ENCODE peak calls at places on chromosome 11, in ten cellular contexts. One of them, this sample, is unnamed.

GRCh38 chr11:46669606-46670243 is 30.7 kb downstream of the ARHGAP1 start:
- DNase-seq in HEK293T: no peak
- DNase-seq in H4: no peak
- DNase-seq in GM13977: no peak
- DNase-seq in activated T-cell treated with anti-CD3 and anti-CD28 coated beads, Interleukin-2, amount 50 U/mL, for 48 hours: no peak
- DNase-seq in stimulated activated CD4-positive, alpha-beta T cell treated with anti-CD3 and anti-CD28 coated beads, Interleukin-2, amount 100 ng/mL, for 24 hours: no peak
- DNase-seq in occipital lobe: no peak
- DNase-seq in stimulated activated CD8-positive, alpha-beta memory T cell treated with anti-CD3 and anti-CD28 coated beads, Interleukin-2, amount 100 ng/mL, for 48 hours: no peak
- DNase-seq in thoracic aorta: no peak
- DNase-seq in GDM1: no peak
- DNase-seq in this sample: peak; percentile 34

GRCh38 chr11:60870733-60871377 is 3.5 kb downstream of the ZP1 start:
- DNase-seq in thoracic aorta: no peak
- DNase-seq in activated T-cell treated with anti-CD3 and anti-CD28 coated beads, Interleukin-2, amount 50 U/mL, for 48 hours: no peak
- DNase-seq in GM13977: no peak
- DNase-seq in HEK293T: no peak
- DNase-seq in stimulated activated CD8-positive, alpha-beta memory T cell treated with anti-CD3 and anti-CD28 coated beads, Interleukin-2, amount 100 ng/mL, for 48 hours: no peak
- DNase-seq in GDM1: no peak
- DNase-seq in stimulated activated CD4-positive, alpha-beta T cell treated with anti-CD3 and anti-CD28 coated beads, Interleukin-2, amount 100 ng/mL, for 24 hours: peak; percentile 12
- DNase-seq in H4: no peak
- DNase-seq in occipital lobe: no peak
- DNase-seq in this sample: no peak

GRCh38 chr11:88196393-88196792 is 21.1 kb upstream of the RAB38 start:
- DNase-seq in stimulated activated CD8-positive, alpha-beta memory T cell treated with anti-CD3 and anti-CD28 coated beads, Interleukin-2, amount 100 ng/mL, for 48 hours: no peak
- DNase-seq in H4: no peak
- DNase-seq in occipital lobe: no peak
- DNase-seq in GM13977: no peak
- DNase-seq in thoracic aorta: no peak
- DNase-seq in activated T-cell treated with anti-CD3 and anti-CD28 coated beads, Interleukin-2, amount 50 U/mL, for 48 hours: no peak
- DNase-seq in GDM1: no peak
- DNase-seq in HEK293T: no peak
- DNase-seq in stimulated activated CD4-positive, alpha-beta T cell treated with anti-CD3 and anti-CD28 coated beads, Interleukin-2, amount 100 ng/mL, for 24 hours: no peak
- DNase-seq in this sample: no peak

GRCh38 chr11:73321342-73322110 is 13.4 kb downstream of the ARHGEF17 start:
- DNase-seq in stimulated activated CD4-positive, alpha-beta T cell treated with anti-CD3 and anti-CD28 coated beads, Interleukin-2, amount 100 ng/mL, for 24 hours: no peak
- DNase-seq in occipital lobe: no peak
- DNase-seq in activated T-cell treated with anti-CD3 and anti-CD28 coated beads, Interleukin-2, amount 50 U/mL, for 48 hours: no peak
- DNase-seq in GM13977: no peak
- DNase-seq in HEK293T: no peak
- DNase-seq in GDM1: peak; percentile 51
- DNase-seq in thoracic aorta: no peak
- DNase-seq in stimulated activated CD8-positive, alpha-beta memory T cell treated with anti-CD3 and anti-CD28 coated beads, Interleukin-2, amount 100 ng/mL, for 48 hours: no peak
- DNase-seq in H4: peak; percentile 69
- DNase-seq in this sample: no peak

GRCh38 chr11:133835258-133836075 is 9.8 kb downstream of the SPATA19 start:
- DNase-seq in activated T-cell treated with anti-CD3 and anti-CD28 coated beads, Interleukin-2, amount 50 U/mL, for 48 hours: peak; percentile 49
- DNase-seq in occipital lobe: peak; percentile 52
- DNase-seq in H4: peak; percentile 67
- DNase-seq in HEK293T: peak; percentile 71
- DNase-seq in GM13977: peak; percentile 79
- DNase-seq in stimulated activated CD4-positive, alpha-beta T cell treated with anti-CD3 and anti-CD28 coated beads, Interleukin-2, amount 100 ng/mL, for 24 hours: peak; percentile 38
- DNase-seq in thoracic aorta: no peak
- DNase-seq in stimulated activated CD8-positive, alpha-beta memory T cell treated with anti-CD3 and anti-CD28 coated beads, Interleukin-2, amount 100 ng/mL, for 48 hours: peak; percentile 39
- DNase-seq in GDM1: peak; percentile 42
- DNase-seq in this sample: peak; percentile 31

GRCh38 chr11:70434813-70435300 is 36.5 kb downstream of the CTTN start:
- DNase-seq in GDM1: no peak
- DNase-seq in activated T-cell treated with anti-CD3 and anti-CD28 coated beads, Interleukin-2, amount 50 U/mL, for 48 hours: no peak
- DNase-seq in HEK293T: no peak
- DNase-seq in occipital lobe: no peak
- DNase-seq in H4: no peak
- DNase-seq in GM13977: no peak
- DNase-seq in thoracic aorta: no peak
- DNase-seq in stimulated activated CD4-positive, alpha-beta T cell treated with anti-CD3 and anti-CD28 coated beads, Interleukin-2, amount 100 ng/mL, for 24 hours: no peak
- DNase-seq in stimulated activated CD8-positive, alpha-beta memory T cell treated with anti-CD3 and anti-CD28 coated beads, Interleukin-2, amount 100 ng/mL, for 48 hours: no peak
- DNase-seq in this sample: no peak

GRCh38 chr11:117722074-117722473 is 74.9 kb downstream of the DSCAML1 start:
- DNase-seq in stimulated activated CD8-positive, alpha-beta memory T cell treated with anti-CD3 and anti-CD28 coated beads, Interleukin-2, amount 100 ng/mL, for 48 hours: no peak
- DNase-seq in H4: no peak
- DNase-seq in thoracic aorta: no peak
- DNase-seq in GDM1: no peak
- DNase-seq in stimulated activated CD4-positive, alpha-beta T cell treated with anti-CD3 and anti-CD28 coated beads, Interleukin-2, amount 100 ng/mL, for 24 hours: no peak
- DNase-seq in activated T-cell treated with anti-CD3 and anti-CD28 coated beads, Interleukin-2, amount 50 U/mL, for 48 hours: no peak
- DNase-seq in GM13977: no peak
- DNase-seq in HEK293T: no peak
- DNase-seq in occipital lobe: no peak
- DNase-seq in this sample: no peak

GRCh38 chr11:8717876-8718753 is 35.5 kb downstream of the RPL27A start:
- DNase-seq in activated T-cell treated with anti-CD3 and anti-CD28 coated beads, Interleukin-2, amount 50 U/mL, for 48 hours: no peak
- DNase-seq in GDM1: no peak
- DNase-seq in stimulated activated CD4-positive, alpha-beta T cell treated with anti-CD3 and anti-CD28 coated beads, Interleukin-2, amount 100 ng/mL, for 24 hours: no peak
- DNase-seq in occipital lobe: no peak
- DNase-seq in H4: peak; percentile 98
- DNase-seq in GM13977: no peak
- DNase-seq in stimulated activated CD8-positive, alpha-beta memory T cell treated with anti-CD3 and anti-CD28 coated beads, Interleukin-2, amount 100 ng/mL, for 48 hours: no peak
- DNase-seq in HEK293T: no peak
- DNase-seq in thoracic aorta: no peak
- DNase-seq in this sample: no peak

GRCh38 chr11:79055866-79056632 is 384.8 kb downstream of the TENM4 start:
- DNase-seq in occipital lobe: no peak
- DNase-seq in activated T-cell treated with anti-CD3 and anti-CD28 coated beads, Interleukin-2, amount 50 U/mL, for 48 hours: no peak
- DNase-seq in GDM1: no peak
- DNase-seq in GM13977: no peak
- DNase-seq in HEK293T: no peak
- DNase-seq in thoracic aorta: no peak
- DNase-seq in H4: peak; percentile 22
- DNase-seq in stimulated activated CD8-positive, alpha-beta memory T cell treated with anti-CD3 and anti-CD28 coated beads, Interleukin-2, amount 100 ng/mL, for 48 hours: no peak
- DNase-seq in stimulated activated CD4-positive, alpha-beta T cell treated with anti-CD3 and anti-CD28 coated beads, Interleukin-2, amount 100 ng/mL, for 24 hours: no peak
- DNase-seq in this sample: no peak

GRCh38 chr11:10356161-10356560 is 51.3 kb downstream of the ADM start:
- DNase-seq in GDM1: no peak
- DNase-seq in thoracic aorta: no peak
- DNase-seq in GM13977: no peak
- DNase-seq in occipital lobe: no peak
- DNase-seq in stimulated activated CD4-positive, alpha-beta T cell treated with anti-CD3 and anti-CD28 coated beads, Interleukin-2, amount 100 ng/mL, for 24 hours: no peak
- DNase-seq in stimulated activated CD8-positive, alpha-beta memory T cell treated with anti-CD3 and anti-CD28 coated beads, Interleukin-2, amount 100 ng/mL, for 48 hours: no peak
- DNase-seq in HEK293T: no peak
- DNase-seq in H4: no peak
- DNase-seq in activated T-cell treated with anti-CD3 and anti-CD28 coated beads, Interleukin-2, amount 50 U/mL, for 48 hours: no peak
- DNase-seq in this sample: no peak

GRCh38 chr11:73851046-73851764 is 25.4 kb downstream of the COA4 start:
- DNase-seq in activated T-cell treated with anti-CD3 and anti-CD28 coated beads, Interleukin-2, amount 50 U/mL, for 48 hours: no peak
- DNase-seq in occipital lobe: no peak
- DNase-seq in thoracic aorta: no peak
- DNase-seq in GDM1: peak; percentile 41
- DNase-seq in stimulated activated CD8-positive, alpha-beta memory T cell treated with anti-CD3 and anti-CD28 coated beads, Interleukin-2, amount 100 ng/mL, for 48 hours: no peak
- DNase-seq in H4: no peak
- DNase-seq in HEK293T: no peak
- DNase-seq in stimulated activated CD4-positive, alpha-beta T cell treated with anti-CD3 and anti-CD28 coated beads, Interleukin-2, amount 100 ng/mL, for 24 hours: no peak
- DNase-seq in GM13977: no peak
- DNase-seq in this sample: peak; percentile 40

GRCh38 chr11:117314840-117315239 is 1.2 kb downstream of the BACE1 start:
- DNase-seq in H4: no peak
- DNase-seq in GM13977: no peak
- DNase-seq in HEK293T: no peak
- DNase-seq in activated T-cell treated with anti-CD3 and anti-CD28 coated beads, Interleukin-2, amount 50 U/mL, for 48 hours: no peak
- DNase-seq in stimulated activated CD8-positive, alpha-beta memory T cell treated with anti-CD3 and anti-CD28 coated beads, Interleukin-2, amount 100 ng/mL, for 48 hours: no peak
- DNase-seq in occipital lobe: no peak
- DNase-seq in stimulated activated CD4-positive, alpha-beta T cell treated with anti-CD3 and anti-CD28 coated beads, Interleukin-2, amount 100 ng/mL, for 24 hours: no peak
- DNase-seq in GDM1: no peak
- DNase-seq in thoracic aorta: no peak
- DNase-seq in this sample: no peak

GRCh38 chr11:85844439-85845051 is 10.6 kb upstream of the CCDC83 start:
- DNase-seq in stimulated activated CD8-positive, alpha-beta memory T cell treated with anti-CD3 and anti-CD28 coated beads, Interleukin-2, amount 100 ng/mL, for 48 hours: no peak
- DNase-seq in GDM1: no peak
- DNase-seq in occipital lobe: no peak
- DNase-seq in H4: peak; percentile 61
- DNase-seq in HEK293T: no peak
- DNase-seq in GM13977: no peak
- DNase-seq in stimulated activated CD4-positive, alpha-beta T cell treated with anti-CD3 and anti-CD28 coated beads, Interleukin-2, amount 100 ng/mL, for 24 hours: no peak
- DNase-seq in activated T-cell treated with anti-CD3 and anti-CD28 coated beads, Interleukin-2, amount 50 U/mL, for 48 hours: no peak
- DNase-seq in thoracic aorta: no peak
- DNase-seq in this sample: no peak

GRCh38 chr11:33942954-33943353 is 51.1 kb upstream of the LMO2 start:
- DNase-seq in occipital lobe: no peak
- DNase-seq in H4: peak; percentile 19
- DNase-seq in GM13977: peak; percentile 61
- DNase-seq in stimulated activated CD8-positive, alpha-beta memory T cell treated with anti-CD3 and anti-CD28 coated beads, Interleukin-2, amount 100 ng/mL, for 48 hours: no peak
- DNase-seq in thoracic aorta: peak; percentile 41
- DNase-seq in activated T-cell treated with anti-CD3 and anti-CD28 coated beads, Interleukin-2, amount 50 U/mL, for 48 hours: no peak
- DNase-seq in GDM1: no peak
- DNase-seq in stimulated activated CD4-positive, alpha-beta T cell treated with anti-CD3 and anti-CD28 coated beads, Interleukin-2, amount 100 ng/mL, for 24 hours: no peak
- DNase-seq in HEK293T: no peak
- DNase-seq in this sample: no peak

GRCh38 chr11:126695293-126695692 is 305.3 kb downstream of the KIRREL3 start:
- DNase-seq in H4: peak; percentile 48
- DNase-seq in thoracic aorta: no peak
- DNase-seq in activated T-cell treated with anti-CD3 and anti-CD28 coated beads, Interleukin-2, amount 50 U/mL, for 48 hours: no peak
- DNase-seq in stimulated activated CD8-positive, alpha-beta memory T cell treated with anti-CD3 and anti-CD28 coated beads, Interleukin-2, amount 100 ng/mL, for 48 hours: no peak
- DNase-seq in GM13977: no peak
- DNase-seq in HEK293T: no peak
- DNase-seq in GDM1: no peak
- DNase-seq in occipital lobe: no peak
- DNase-seq in stimulated activated CD4-positive, alpha-beta T cell treated with anti-CD3 and anti-CD28 coated beads, Interleukin-2, amount 100 ng/mL, for 24 hours: no peak
- DNase-seq in this sample: no peak

GRCh38 chr11:75260396-75260795 is 19.8 kb downstream of the TPBGL start:
- DNase-seq in stimulated activated CD8-positive, alpha-beta memory T cell treated with anti-CD3 and anti-CD28 coated beads, Interleukin-2, amount 100 ng/mL, for 48 hours: no peak
- DNase-seq in GM13977: no peak
- DNase-seq in GDM1: no peak
- DNase-seq in stimulated activated CD4-positive, alpha-beta T cell treated with anti-CD3 and anti-CD28 coated beads, Interleukin-2, amount 100 ng/mL, for 24 hours: no peak
- DNase-seq in H4: no peak
- DNase-seq in occipital lobe: no peak
- DNase-seq in HEK293T: no peak
- DNase-seq in activated T-cell treated with anti-CD3 and anti-CD28 coated beads, Interleukin-2, amount 50 U/mL, for 48 hours: no peak
- DNase-seq in thoracic aorta: no peak
- DNase-seq in this sample: no peak

GRCh38 chr11:119540370-119541125 is 117.6 kb upstream of the THY1 start:
- DNase-seq in thoracic aorta: no peak
- DNase-seq in GDM1: no peak
- DNase-seq in activated T-cell treated with anti-CD3 and anti-CD28 coated beads, Interleukin-2, amount 50 U/mL, for 48 hours: no peak
- DNase-seq in GM13977: no peak
- DNase-seq in stimulated activated CD8-positive, alpha-beta memory T cell treated with anti-CD3 and anti-CD28 coated beads, Interleukin-2, amount 100 ng/mL, for 48 hours: no peak
- DNase-seq in HEK293T: no peak
- DNase-seq in stimulated activated CD4-positive, alpha-beta T cell treated with anti-CD3 and anti-CD28 coated beads, Interleukin-2, amount 100 ng/mL, for 24 hours: peak; percentile 8
- DNase-seq in occipital lobe: no peak
- DNase-seq in H4: no peak
- DNase-seq in this sample: no peak

GRCh38 chr11:35689081-35689996 is 26.8 kb downstream of the TRIM44 start:
- DNase-seq in H4: no peak
- DNase-seq in occipital lobe: no peak
- DNase-seq in stimulated activated CD8-positive, alpha-beta memory T cell treated with anti-CD3 and anti-CD28 coated beads, Interleukin-2, amount 100 ng/mL, for 48 hours: no peak
- DNase-seq in HEK293T: no peak
- DNase-seq in GDM1: no peak
- DNase-seq in thoracic aorta: no peak
- DNase-seq in GM13977: no peak
- DNase-seq in stimulated activated CD4-positive, alpha-beta T cell treated with anti-CD3 and anti-CD28 coated beads, Interleukin-2, amount 100 ng/mL, for 24 hours: no peak
- DNase-seq in activated T-cell treated with anti-CD3 and anti-CD28 coated beads, Interleukin-2, amount 50 U/mL, for 48 hours: no peak
- DNase-seq in this sample: no peak

GRCh38 chr11:87212891-87213290 is 175.2 kb downstream of the TMEM135 start:
- DNase-seq in GDM1: no peak
- DNase-seq in stimulated activated CD4-positive, alpha-beta T cell treated with anti-CD3 and anti-CD28 coated beads, Interleukin-2, amount 100 ng/mL, for 24 hours: no peak
- DNase-seq in HEK293T: no peak
- DNase-seq in thoracic aorta: no peak
- DNase-seq in H4: no peak
- DNase-seq in GM13977: no peak
- DNase-seq in stimulated activated CD8-positive, alpha-beta memory T cell treated with anti-CD3 and anti-CD28 coated beads, Interleukin-2, amount 100 ng/mL, for 48 hours: no peak
- DNase-seq in occipital lobe: no peak
- DNase-seq in activated T-cell treated with anti-CD3 and anti-CD28 coated beads, Interleukin-2, amount 50 U/mL, for 48 hours: no peak
- DNase-seq in this sample: no peak

GRCh38 chr11:115322553-115323203 is 181.5 kb downstream of the CADM1 start:
- DNase-seq in H4: no peak
- DNase-seq in thoracic aorta: no peak
- DNase-seq in stimulated activated CD8-positive, alpha-beta memory T cell treated with anti-CD3 and anti-CD28 coated beads, Interleukin-2, amount 100 ng/mL, for 48 hours: no peak
- DNase-seq in GDM1: no peak
- DNase-seq in occipital lobe: no peak
- DNase-seq in stimulated activated CD4-positive, alpha-beta T cell treated with anti-CD3 and anti-CD28 coated beads, Interleukin-2, amount 100 ng/mL, for 24 hours: no peak
- DNase-seq in activated T-cell treated with anti-CD3 and anti-CD28 coated beads, Interleukin-2, amount 50 U/mL, for 48 hours: no peak
- DNase-seq in GM13977: no peak
- DNase-seq in HEK293T: no peak
- DNase-seq in this sample: no peak

GRCh38 chr11:22234743-22235142 is 41.9 kb downstream of the ANO5 start:
- DNase-seq in occipital lobe: no peak
- DNase-seq in stimulated activated CD8-positive, alpha-beta memory T cell treated with anti-CD3 and anti-CD28 coated beads, Interleukin-2, amount 100 ng/mL, for 48 hours: no peak
- DNase-seq in HEK293T: no peak
- DNase-seq in H4: no peak
- DNase-seq in GDM1: no peak
- DNase-seq in thoracic aorta: no peak
- DNase-seq in stimulated activated CD4-positive, alpha-beta T cell treated with anti-CD3 and anti-CD28 coated beads, Interleukin-2, amount 100 ng/mL, for 24 hours: no peak
- DNase-seq in GM13977: no peak
- DNase-seq in activated T-cell treated with anti-CD3 and anti-CD28 coated beads, Interleukin-2, amount 50 U/mL, for 48 hours: no peak
- DNase-seq in this sample: no peak

GRCh38 chr11:122032317-122032716 is 83.7 kb downstream of the BLID start:
- DNase-seq in H4: no peak
- DNase-seq in HEK293T: no peak
- DNase-seq in GM13977: no peak
- DNase-seq in occipital lobe: no peak
- DNase-seq in activated T-cell treated with anti-CD3 and anti-CD28 coated beads, Interleukin-2, amount 50 U/mL, for 48 hours: no peak
- DNase-seq in stimulated activated CD8-positive, alpha-beta memory T cell treated with anti-CD3 and anti-CD28 coated beads, Interleukin-2, amount 100 ng/mL, for 48 hours: no peak
- DNase-seq in thoracic aorta: no peak
- DNase-seq in stimulated activated CD4-positive, alpha-beta T cell treated with anti-CD3 and anti-CD28 coated beads, Interleukin-2, amount 100 ng/mL, for 24 hours: no peak
- DNase-seq in GDM1: no peak
- DNase-seq in this sample: no peak

GRCh38 chr11:113192121-113192925 is 122.1 kb upstream of the TTC12 start:
- DNase-seq in GM13977: no peak
- DNase-seq in activated T-cell treated with anti-CD3 and anti-CD28 coated beads, Interleukin-2, amount 50 U/mL, for 48 hours: no peak
- DNase-seq in GDM1: no peak
- DNase-seq in stimulated activated CD4-positive, alpha-beta T cell treated with anti-CD3 and anti-CD28 coated beads, Interleukin-2, amount 100 ng/mL, for 24 hours: no peak
- DNase-seq in HEK293T: peak; percentile 30
- DNase-seq in occipital lobe: no peak
- DNase-seq in H4: no peak
- DNase-seq in stimulated activated CD8-positive, alpha-beta memory T cell treated with anti-CD3 and anti-CD28 coated beads, Interleukin-2, amount 100 ng/mL, for 48 hours: no peak
- DNase-seq in thoracic aorta: no peak
- DNase-seq in this sample: no peak

GRCh38 chr11:66912361-66912760 is 45.8 kb downstream of the PC start:
- DNase-seq in stimulated activated CD4-positive, alpha-beta T cell treated with anti-CD3 and anti-CD28 coated beads, Interleukin-2, amount 100 ng/mL, for 24 hours: no peak
- DNase-seq in GDM1: no peak
- DNase-seq in GM13977: no peak
- DNase-seq in occipital lobe: no peak
- DNase-seq in HEK293T: no peak
- DNase-seq in stimulated activated CD8-positive, alpha-beta memory T cell treated with anti-CD3 and anti-CD28 coated beads, Interleukin-2, amount 100 ng/mL, for 48 hours: no peak
- DNase-seq in activated T-cell treated with anti-CD3 and anti-CD28 coated beads, Interleukin-2, amount 50 U/mL, for 48 hours: no peak
- DNase-seq in H4: no peak
- DNase-seq in thoracic aorta: no peak
- DNase-seq in this sample: no peak

GRCh38 chr11:113272927-113273615 is 41.3 kb upstream of the TTC12 start:
- DNase-seq in H4: no peak
- DNase-seq in stimulated activated CD8-positive, alpha-beta memory T cell treated with anti-CD3 and anti-CD28 coated beads, Interleukin-2, amount 100 ng/mL, for 48 hours: no peak
- DNase-seq in occipital lobe: no peak
- DNase-seq in GM13977: no peak
- DNase-seq in thoracic aorta: no peak
- DNase-seq in stimulated activated CD4-positive, alpha-beta T cell treated with anti-CD3 and anti-CD28 coated beads, Interleukin-2, amount 100 ng/mL, for 24 hours: no peak
- DNase-seq in HEK293T: no peak
- DNase-seq in activated T-cell treated with anti-CD3 and anti-CD28 coated beads, Interleukin-2, amount 50 U/mL, for 48 hours: no peak
- DNase-seq in GDM1: no peak
- DNase-seq in this sample: no peak

GRCh38 chr11:11973361-11973800 is 35.0 kb downstream of the DKK3 start:
- DNase-seq in thoracic aorta: peak; percentile 56
- DNase-seq in stimulated activated CD8-positive, alpha-beta memory T cell treated with anti-CD3 and anti-CD28 coated beads, Interleukin-2, amount 100 ng/mL, for 48 hours: no peak
- DNase-seq in stimulated activated CD4-positive, alpha-beta T cell treated with anti-CD3 and anti-CD28 coated beads, Interleukin-2, amount 100 ng/mL, for 24 hours: no peak
- DNase-seq in activated T-cell treated with anti-CD3 and anti-CD28 coated beads, Interleukin-2, amount 50 U/mL, for 48 hours: no peak
- DNase-seq in GM13977: peak; percentile 2
- DNase-seq in HEK293T: no peak
- DNase-seq in H4: no peak
- DNase-seq in GDM1: no peak
- DNase-seq in occipital lobe: peak; percentile 79
- DNase-seq in this sample: no peak

GRCh38 chr11:60343094-60343704 is 16.1 kb downstream of the MS4A6E start:
- DNase-seq in stimulated activated CD8-positive, alpha-beta memory T cell treated with anti-CD3 and anti-CD28 coated beads, Interleukin-2, amount 100 ng/mL, for 48 hours: no peak
- DNase-seq in activated T-cell treated with anti-CD3 and anti-CD28 coated beads, Interleukin-2, amount 50 U/mL, for 48 hours: no peak
- DNase-seq in thoracic aorta: no peak
- DNase-seq in H4: no peak
- DNase-seq in HEK293T: peak; percentile 16
- DNase-seq in stimulated activated CD4-positive, alpha-beta T cell treated with anti-CD3 and anti-CD28 coated beads, Interleukin-2, amount 100 ng/mL, for 24 hours: no peak
- DNase-seq in GM13977: no peak
- DNase-seq in GDM1: no peak
- DNase-seq in occipital lobe: no peak
- DNase-seq in this sample: no peak

GRCh38 chr11:37468344-37468743 is 870.3 kb upstream of the RAG2 start:
- DNase-seq in GDM1: no peak
- DNase-seq in occipital lobe: no peak
- DNase-seq in GM13977: no peak
- DNase-seq in thoracic aorta: no peak
- DNase-seq in H4: no peak
- DNase-seq in activated T-cell treated with anti-CD3 and anti-CD28 coated beads, Interleukin-2, amount 50 U/mL, for 48 hours: no peak
- DNase-seq in stimulated activated CD4-positive, alpha-beta T cell treated with anti-CD3 and anti-CD28 coated beads, Interleukin-2, amount 100 ng/mL, for 24 hours: no peak
- DNase-seq in stimulated activated CD8-positive, alpha-beta memory T cell treated with anti-CD3 and anti-CD28 coated beads, Interleukin-2, amount 100 ng/mL, for 48 hours: no peak
- DNase-seq in HEK293T: no peak
- DNase-seq in this sample: no peak